ENCODE peak calls at places on chromosomes 13 and 19, in seven cellular contexts. W is LoVo; X is activated CD8-positive, alpha-beta memory T cell treated with anti-CD3 and anti-CD28 coated beads for 48 hours; E is neural progenitor cell; Q is hypothalamus; F is NCI-H1436; N is stomach. U is an unnamed sample.

GRCh38 chr13:27607125-27607524 is 13.2 kb downstream of the LNX2 start:
- DNase-seq in F (no peak), W (peak), E (no peak), X (no peak), Q (no peak), N (no peak), U (no peak)

GRCh38 chr19:30799854-30800755 is 427.9 kb downstream of the ZNF536 start:
- DNase-seq in N (peak), Q (peak), X (peak), E (peak), F (no peak), W (no peak), U (peak)

GRCh38 chr13:40660270-40660669 is 6.2 kb downstream of the FOXO1 start:
- DNase-seq in X (no peak), N (no peak), E (no peak), F (no peak), Q (no peak), W (no peak), U (peak)

GRCh38 chr19:40610396-40611064 is 9.4 kb downstream of the LTBP4 start:
- DNase-seq in E (peak), N (peak), X (no peak), W (no peak), Q (peak), F (peak), U (peak)

GRCh38 chr13:100673831-100674362 is 698 bp downstream of the TMTC4 start:
- DNase-seq in N (peak), W (peak), Q (peak), X (no peak), F (peak), E (no peak), U (no peak)

GRCh38 chr19:47284324-47284899 is 9.7 kb downstream of the INAFM1 start:
- DNase-seq in E (peak), W (peak), F (peak), N (no peak), X (no peak), Q (peak), U (peak)

GRCh38 chr13:81395368-81395767 is 1054.4 kb upstream of the SPRY2 start:
- DNase-seq in X (no peak), E (peak), F (no peak), N (no peak), Q (no peak), W (no peak), U (no peak)

GRCh38 chr19:3907626-3908265 is 25.1 kb upstream of the NMRK2 start:
- DNase-seq in W (no peak), E (no peak), X (no peak), F (no peak), Q (no peak), N (no peak), U (no peak)

GRCh38 chr19:2678043-2678671 is 24.3 kb downstream of the GNG7 start:
- DNase-seq in E (no peak), N (no peak), Q (no peak), F (no peak), W (no peak), X (no peak), U (no peak)

GRCh38 chr13:46181799-46182490 is at the start of gene LCP1:
- DNase-seq in Q (no peak), X (peak), W (no peak), E (no peak), F (no peak), N (peak), U (no peak)

GRCh38 chr19:55383279-55383788 is 758 bp downstream of the TMEM238 start:
- DNase-seq in Q (no peak), N (no peak), X (no peak), F (no peak), E (no peak), W (peak), U (no peak)

GRCh38 chr13:85520445-85520844 is 278.8 kb downstream of the SLITRK6 start:
- DNase-seq in E (no peak), F (no peak), W (no peak), N (no peak), Q (no peak), X (no peak), U (no peak)

GRCh38 chr13:23488442-23488841 is 54.9 kb upstream of the SACS start:
- DNase-seq in Q (no peak), E (no peak), N (no peak), F (no peak), X (no peak), W (no peak), U (no peak)

GRCh38 chr19:16476401-16476800 is 4.6 kb upstream of the EPS15L1 start:
- DNase-seq in N (no peak), E (no peak), X (no peak), Q (no peak), W (no peak), F (no peak), U (no peak)